ENCODE peak calls at places on chromosomes 16 and 17, in nine cellular contexts. One of them, this sample, is unnamed. For H3K36me3, the result is how much of the 10 kb centered on the place peaks cover.

GRCh38 chr17:56595831-56596740 is 2.6 kb downstream of the NOG start:
- DNase-seq in cardiac muscle cell: no peak
- DNase-seq in mucosa of descending colon: no peak
- DNase-seq in effector memory CD4-positive, alpha-beta T cell: no peak
- DNase-seq in fibroblast of lung: no peak
- DNase-seq in WERI-Rb-1: no peak
- DNase-seq in BE2C: no peak
- DNase-seq in aorta: no peak
- DNase-seq in Karpas-422: no peak
- DNase-seq in this sample: peak

GRCh38 chr17:3995067-3995466 is 30.8 kb upstream of the ATP2A3 start:
- DNase-seq in cardiac muscle cell: no peak
- DNase-seq in aorta: no peak
- DNase-seq in effector memory CD4-positive, alpha-beta T cell: no peak
- DNase-seq in Karpas-422: no peak
- DNase-seq in WERI-Rb-1: no peak
- DNase-seq in mucosa of descending colon: no peak
- DNase-seq in BE2C: no peak
- DNase-seq in fibroblast of lung: no peak
- DNase-seq in this sample: no peak

GRCh38 chr16:53052519-53053501 is at the start of gene CHD9NB:
- DNase-seq in cardiac muscle cell: peak
- DNase-seq in fibroblast of lung: peak
- DNase-seq in BE2C: peak
- DNase-seq in Karpas-422: no peak
- DNase-seq in WERI-Rb-1: no peak
- DNase-seq in mucosa of descending colon: peak
- DNase-seq in effector memory CD4-positive, alpha-beta T cell: no peak
- DNase-seq in aorta: no peak
- DNase-seq in this sample: no peak

GRCh38 chr16:11613381-11614303 is 26.9 kb upstream of the LITAF start:
- DNase-seq in aorta: no peak
- DNase-seq in fibroblast of lung: peak
- DNase-seq in Karpas-422: no peak
- DNase-seq in mucosa of descending colon: peak
- DNase-seq in cardiac muscle cell: no peak
- DNase-seq in WERI-Rb-1: no peak
- DNase-seq in BE2C: no peak
- DNase-seq in effector memory CD4-positive, alpha-beta T cell: no peak
- DNase-seq in this sample: no peak

GRCh38 chr17:49223517-49224197 is 6.9 kb downstream of the PHOSPHO1 start:
- DNase-seq in fibroblast of lung: no peak
- DNase-seq in mucosa of descending colon: peak
- DNase-seq in cardiac muscle cell: peak
- DNase-seq in effector memory CD4-positive, alpha-beta T cell: peak
- DNase-seq in Karpas-422: peak
- DNase-seq in WERI-Rb-1: peak
- DNase-seq in aorta: peak
- DNase-seq in BE2C: peak
- DNase-seq in this sample: peak

GRCh38 chr17:82786427-82786826 is 34.6 kb downstream of the TBCD start:
- DNase-seq in cardiac muscle cell: no peak
- DNase-seq in mucosa of descending colon: no peak
- DNase-seq in aorta: no peak
- DNase-seq in BE2C: no peak
- DNase-seq in fibroblast of lung: no peak
- DNase-seq in effector memory CD4-positive, alpha-beta T cell: no peak
- DNase-seq in WERI-Rb-1: no peak
- DNase-seq in Karpas-422: no peak
- DNase-seq in this sample: no peak

GRCh38 chr16:87784812-87785211 is 19.0 kb upstream of the KLHDC4 start:
- DNase-seq in mucosa of descending colon: no peak
- DNase-seq in WERI-Rb-1: no peak
- DNase-seq in effector memory CD4-positive, alpha-beta T cell: no peak
- DNase-seq in BE2C: no peak
- DNase-seq in aorta: no peak
- DNase-seq in cardiac muscle cell: peak
- DNase-seq in fibroblast of lung: peak
- DNase-seq in Karpas-422: no peak
- DNase-seq in this sample: no peak

GRCh38 chr17:78343433-78344201 is 16.3 kb downstream of the SOCS3 start:
- DNase-seq in cardiac muscle cell: no peak
- DNase-seq in Karpas-422: peak
- DNase-seq in mucosa of descending colon: peak
- DNase-seq in fibroblast of lung: no peak
- DNase-seq in WERI-Rb-1: peak
- DNase-seq in effector memory CD4-positive, alpha-beta T cell: peak
- DNase-seq in aorta: no peak
- DNase-seq in BE2C: no peak
- DNase-seq in this sample: peak

GRCh38 chr16:12721841-12722467 is 81.7 kb downstream of the CPPED1 start:
- DNase-seq in cardiac muscle cell: no peak
- DNase-seq in WERI-Rb-1: no peak
- DNase-seq in mucosa of descending colon: no peak
- DNase-seq in aorta: no peak
- DNase-seq in effector memory CD4-positive, alpha-beta T cell: no peak
- DNase-seq in fibroblast of lung: no peak
- DNase-seq in Karpas-422: no peak
- DNase-seq in BE2C: no peak
- DNase-seq in this sample: no peak

GRCh38 chr17:41959030-41959335 is 7.6 kb upstream of the CNP start:
- DNase-seq in BE2C: no peak
- DNase-seq in effector memory CD4-positive, alpha-beta T cell: no peak
- DNase-seq in aorta: no peak
- DNase-seq in WERI-Rb-1: no peak
- DNase-seq in cardiac muscle cell: peak
- DNase-seq in mucosa of descending colon: no peak
- DNase-seq in Karpas-422: no peak
- DNase-seq in fibroblast of lung: peak
- DNase-seq in this sample: peak

DNA sequence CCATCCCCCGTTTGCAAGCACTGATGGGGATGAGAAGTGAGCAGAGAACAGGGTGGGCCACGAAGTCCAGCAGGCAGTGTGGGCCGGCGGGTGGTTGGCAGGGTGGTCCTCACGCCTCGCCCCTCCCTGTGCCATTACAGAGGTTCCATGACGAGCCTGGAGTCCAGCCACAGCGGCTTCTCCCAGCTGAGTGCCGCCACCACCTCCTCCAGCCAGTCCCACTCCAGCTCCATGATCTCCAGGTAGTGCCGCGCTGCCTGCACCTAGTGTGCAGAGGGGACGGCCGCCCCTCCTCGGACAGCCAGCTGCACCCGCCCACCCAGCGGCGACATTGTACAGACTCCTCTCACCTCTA is 73.0 kb downstream of the SEC14L1 start:
- DNase-seq in cardiac muscle cell: no peak
- DNase-seq in Karpas-422: no peak
- DNase-seq in effector memory CD4-positive, alpha-beta T cell: no peak
- DNase-seq in aorta: peak
- DNase-seq in mucosa of descending colon: no peak
- DNase-seq in fibroblast of lung: no peak
- DNase-seq in WERI-Rb-1: no peak
- DNase-seq in BE2C: no peak
- DNase-seq in this sample: no peak
- H3K36me3 ChIP-seq in cardiac muscle cell: under half
- H3K36me3 ChIP-seq in Karpas-422: under half
- H3K36me3 ChIP-seq in effector memory CD4-positive, alpha-beta T cell: half or more
- H3K36me3 ChIP-seq in aorta: under half
- H3K36me3 ChIP-seq in mucosa of descending colon: under half
- H3K36me3 ChIP-seq in fibroblast of lung: under half
- H3K36me3 ChIP-seq in WERI-Rb-1: half or more
- H3K36me3 ChIP-seq in BE2C: half or more
- H3K36me3 ChIP-seq in this sample: under half

DNA sequence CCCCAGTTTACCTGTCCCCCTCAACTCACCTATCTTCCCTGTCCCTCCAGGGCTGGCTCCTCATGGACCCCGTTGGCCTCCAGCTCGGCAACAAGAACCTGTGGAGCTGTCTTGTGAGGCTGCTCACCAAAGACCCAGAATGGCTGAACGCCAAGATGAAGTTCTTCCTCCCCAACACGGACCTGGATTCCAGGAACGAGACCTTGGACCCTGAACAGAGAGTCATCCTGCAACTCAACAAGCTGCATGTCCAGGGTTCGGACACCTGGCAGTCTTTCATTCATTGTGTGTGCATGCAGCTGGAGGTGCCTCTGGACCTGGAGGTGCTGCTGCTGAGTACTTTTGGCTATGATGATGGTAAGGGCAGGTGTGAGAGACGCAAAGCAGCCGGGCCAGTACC is 31.3 kb downstream of the NLRC5 start:
- DNase-seq in mucosa of descending colon: no peak
- DNase-seq in effector memory CD4-positive, alpha-beta T cell: no peak
- DNase-seq in cardiac muscle cell: no peak
- DNase-seq in Karpas-422: no peak
- DNase-seq in BE2C: no peak
- DNase-seq in WERI-Rb-1: no peak
- DNase-seq in aorta: peak
- DNase-seq in fibroblast of lung: no peak
- DNase-seq in this sample: peak
- H3K36me3 ChIP-seq in mucosa of descending colon: under half
- H3K36me3 ChIP-seq in effector memory CD4-positive, alpha-beta T cell: half or more
- H3K36me3 ChIP-seq in cardiac muscle cell: under half
- H3K36me3 ChIP-seq in Karpas-422: under half
- H3K36me3 ChIP-seq in BE2C: under half
- H3K36me3 ChIP-seq in WERI-Rb-1: under half
- H3K36me3 ChIP-seq in aorta: under half
- H3K36me3 ChIP-seq in fibroblast of lung: under half
- H3K36me3 ChIP-seq in this sample: under half

GRCh38 chr17:9403207-9403606 is 172.4 kb downstream of the STX8 start:
- DNase-seq in fibroblast of lung: no peak
- DNase-seq in aorta: no peak
- DNase-seq in Karpas-422: no peak
- DNase-seq in cardiac muscle cell: no peak
- DNase-seq in BE2C: no peak
- DNase-seq in WERI-Rb-1: no peak
- DNase-seq in mucosa of descending colon: no peak
- DNase-seq in effector memory CD4-positive, alpha-beta T cell: no peak
- DNase-seq in this sample: no peak
- H3K36me3 ChIP-seq in fibroblast of lung: under half
- H3K36me3 ChIP-seq in aorta: under half
- H3K36me3 ChIP-seq in Karpas-422: under half
- H3K36me3 ChIP-seq in cardiac muscle cell: under half
- H3K36me3 ChIP-seq in BE2C: under half
- H3K36me3 ChIP-seq in WERI-Rb-1: under half
- H3K36me3 ChIP-seq in mucosa of descending colon: under half
- H3K36me3 ChIP-seq in effector memory CD4-positive, alpha-beta T cell: under half
- H3K36me3 ChIP-seq in this sample: under half

GRCh38 chr17:32033223-32033622 is 26.0 kb downstream of the LRRC37B start:
- DNase-seq in cardiac muscle cell: no peak
- DNase-seq in fibroblast of lung: no peak
- DNase-seq in Karpas-422: no peak
- DNase-seq in effector memory CD4-positive, alpha-beta T cell: no peak
- DNase-seq in mucosa of descending colon: no peak
- DNase-seq in BE2C: no peak
- DNase-seq in WERI-Rb-1: no peak
- DNase-seq in aorta: no peak
- DNase-seq in this sample: no peak
- H3K36me3 ChIP-seq in cardiac muscle cell: under half
- H3K36me3 ChIP-seq in fibroblast of lung: under half
- H3K36me3 ChIP-seq in Karpas-422: under half
- H3K36me3 ChIP-seq in effector memory CD4-positive, alpha-beta T cell: under half
- H3K36me3 ChIP-seq in mucosa of descending colon: under half
- H3K36me3 ChIP-seq in BE2C: under half
- H3K36me3 ChIP-seq in WERI-Rb-1: under half
- H3K36me3 ChIP-seq in aorta: under half
- H3K36me3 ChIP-seq in this sample: under half

DNA sequence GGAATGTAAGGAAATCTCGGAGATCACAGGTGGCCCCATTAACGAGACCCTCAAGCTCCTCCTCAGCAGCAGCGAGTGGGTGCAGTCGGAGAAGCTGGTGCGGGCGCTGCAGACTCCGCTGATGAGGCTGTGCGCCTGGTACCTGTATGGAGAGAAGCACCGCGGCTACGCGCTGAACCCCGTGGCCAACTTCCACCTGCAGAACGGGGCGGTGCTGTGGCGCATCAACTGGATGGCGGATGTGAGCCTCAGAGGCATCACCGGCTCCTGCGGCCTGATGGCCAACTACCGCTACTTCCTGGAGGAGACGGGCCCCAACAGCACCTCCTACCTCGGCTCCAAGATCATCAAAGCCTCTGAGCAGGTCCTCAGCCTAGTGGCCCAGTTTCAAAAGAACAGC is 16.2 kb downstream of the MLYCD start:
- DNase-seq in mucosa of descending colon: no peak
- DNase-seq in aorta: peak
- DNase-seq in effector memory CD4-positive, alpha-beta T cell: no peak
- DNase-seq in WERI-Rb-1: no peak
- DNase-seq in cardiac muscle cell: no peak
- DNase-seq in fibroblast of lung: no peak
- DNase-seq in Karpas-422: no peak
- DNase-seq in BE2C: no peak
- DNase-seq in this sample: no peak
- H3K36me3 ChIP-seq in mucosa of descending colon: under half
- H3K36me3 ChIP-seq in aorta: under half
- H3K36me3 ChIP-seq in effector memory CD4-positive, alpha-beta T cell: half or more
- H3K36me3 ChIP-seq in WERI-Rb-1: under half
- H3K36me3 ChIP-seq in cardiac muscle cell: under half
- H3K36me3 ChIP-seq in fibroblast of lung: under half
- H3K36me3 ChIP-seq in Karpas-422: under half
- H3K36me3 ChIP-seq in BE2C: under half
- H3K36me3 ChIP-seq in this sample: under half